ENCODE peak calls at places on chromosomes 13 and 19, in eight cellular contexts. Q, J, H, Z, M, R, A and S are unnamed samples.

GRCh38 chr19:33234736-33235135 is 9.1 kb upstream of the SLC7A10 start:
- DNase-seq in Q (no peak), J (no peak), H (no peak), Z (no peak), M (no peak), R (no peak), A (no peak), S (no peak)

GRCh38 chr19:45164577-45165335 is 4.0 kb upstream of the NKPD1 start:
- DNase-seq in Q (peak; percentile 46), J (peak; percentile 43), H (peak; percentile 53), Z (no peak), M (peak; percentile 28), R (peak; percentile 61), A (peak; percentile 68), S (peak; percentile 87)

GRCh38 chr19:14554382-14554812 is 17.5 kb downstream of the NDUFB7 start:
- DNase-seq in Q (no peak), J (no peak), H (no peak), Z (no peak), M (no peak), R (no peak), A (no peak), S (no peak)

GRCh38 chr13:45048890-45049407 is 59.6 kb downstream of the GPALPP1 start:
- DNase-seq in Q (no peak), J (no peak), H (no peak), Z (no peak), M (peak; percentile 44), R (no peak), A (no peak), S (no peak)

GRCh38 chr19:37893845-37894575 is 12.4 kb downstream of the WDR87 start:
- DNase-seq in Q (no peak), J (no peak), H (no peak), Z (no peak), M (no peak), R (no peak), A (no peak), S (no peak)

GRCh38 chr19:51743405-51743804 is 8.3 kb downstream of the FPR1 start:
- DNase-seq in Q (no peak), J (no peak), H (no peak), Z (no peak), M (no peak), R (no peak), A (no peak), S (no peak)

GRCh38 chr19:34173145-34173956 is 1.0 kb downstream of the LSM14A start:
- DNase-seq in Q (peak; percentile 62), J (peak; percentile 37), H (peak; percentile 23), Z (no peak), M (no peak), R (no peak), A (peak; percentile 28), S (peak; percentile 46)

GRCh38 chr19:43362179-43362578 is 8.7 kb downstream of the CD177 start:
- DNase-seq in Q (no peak), J (no peak), H (no peak), Z (no peak), M (no peak), R (no peak), A (peak; percentile 8), S (no peak)

GRCh38 chr19:31974290-31974689 is 371.1 kb upstream of the ZNF507 start:
- DNase-seq in Q (no peak), J (no peak), H (no peak), Z (no peak), M (no peak), R (no peak), A (no peak), S (no peak)

GRCh38 chr13:73872397-73872796 is 261.8 kb downstream of the KLF12 start:
- DNase-seq in Q (no peak), J (no peak), H (no peak), Z (no peak), M (no peak), R (no peak), A (no peak), S (no peak)

GRCh38 chr19:46610851-46611770 is 10.0 kb downstream of the CALM3 start:
- DNase-seq in Q (no peak), J (peak; percentile 75), H (peak; percentile 41), Z (no peak), M (peak; percentile 20), R (peak; percentile 24), A (no peak), S (no peak)

GRCh38 chr19:34732548-34733255 is 1.3 kb upstream of the ZNF181 start:
- DNase-seq in Q (no peak), J (no peak), H (no peak), Z (no peak), M (no peak), R (no peak), A (no peak), S (no peak)

GRCh38 chr13:93227906-93228801 is 1.5 kb downstream of the GPC6 start:
- DNase-seq in Q (peak; percentile 80), J (peak; percentile 77), H (no peak), Z (no peak), M (no peak), R (peak; percentile 54), A (peak; percentile 73), S (no peak)

GRCh38 chr13:91468301-91468700 is 69.9 kb downstream of the GPC5 start:
- DNase-seq in Q (no peak), J (no peak), H (no peak), Z (no peak), M (no peak), R (no peak), A (no peak), S (no peak)

GRCh38 chr19:12665281-12665573 is 1.3 kb downstream of the MAN2B1 start:
- DNase-seq in Q (no peak), J (no peak), H (peak; percentile 58), Z (peak; percentile 51), M (peak; percentile 84), R (peak; percentile 75), A (no peak), S (no peak)